ENCODE peak calls at places on chromosomes 4 and X, in four cellular contexts. K is SK-N-SH, Y is upper lobe of left lung, P is HepG2. N is an unnamed sample.

GRCh38 chr4:99816611-99817309 is at the start of gene DAPP1:
- DNase-seq in K (no peak), Y (peak; percentile 71), P (no peak), N (peak; percentile 81)

GRCh38 chr4:100280807-100281206 is 90.5 kb upstream of the DDIT4L start:
- DNase-seq in K (no peak), Y (no peak), P (no peak), N (no peak)

GRCh38 chrX:12975999-12976558 is 1.2 kb downstream of the TMSB4X start:
- DNase-seq in K (peak; percentile 67), Y (peak; percentile 60), P (no peak), N (no peak)

GRCh38 chrX:139194571-139195280 is 335.8 kb upstream of the F9 start:
- DNase-seq in K (no peak), Y (peak; percentile 55), P (no peak), N (peak; percentile 18)

GRCh38 chrX:86148024-86148511 is at the start of gene DACH2:
- DNase-seq in K (peak; percentile 78), Y (peak; percentile 69), P (peak; percentile 40), N (peak; percentile 66)

GRCh38 chrX:2424317-2424716 is 76.5 kb downstream of the DHRSX start:
- DNase-seq in K (no peak), Y (no peak), P (no peak), N (no peak)

GRCh38 chr4:83138979-83139378 is 24.4 kb upstream of the PLAC8 start:
- DNase-seq in K (no peak), Y (no peak), P (no peak), N (no peak)

GRCh38 chr4:150402968-150403367 is 179.0 kb upstream of the MAB21L2 start:
- DNase-seq in K (peak; percentile 60), Y (peak; percentile 39), P (no peak), N (peak; percentile 64)

GRCh38 chr4:78145622-78146021 is 88.5 kb downstream of the FRAS1 start:
- DNase-seq in K (no peak), Y (no peak), P (no peak), N (no peak)

GRCh38 chr4:38223306-38223705 is 263.1 kb downstream of the PTTG2 start:
- DNase-seq in K (no peak), Y (no peak), P (no peak), N (no peak)

GRCh38 chr4:7041246-7041645 is 1.9 kb upstream of the TADA2B start:
- DNase-seq in K (no peak), Y (no peak), P (no peak), N (no peak)

GRCh38 chr4:7041851-7042696 is 1.1 kb upstream of the TADA2B start:
- DNase-seq in K (peak; percentile 72), Y (peak; percentile 71), P (no peak), N (peak; percentile 58)

GRCh38 chr4:7043521-7044414 is 596 bp downstream of the TADA2B start:
- DNase-seq in K (no peak), Y (peak; percentile 47), P (no peak), N (peak; percentile 58)

GRCh38 chr4:7042697-7043464 is at the start of gene TADA2B:
- DNase-seq in K (peak; percentile 100), Y (peak; percentile 98), P (peak; percentile 93), N (peak; percentile 98)

DNA sequence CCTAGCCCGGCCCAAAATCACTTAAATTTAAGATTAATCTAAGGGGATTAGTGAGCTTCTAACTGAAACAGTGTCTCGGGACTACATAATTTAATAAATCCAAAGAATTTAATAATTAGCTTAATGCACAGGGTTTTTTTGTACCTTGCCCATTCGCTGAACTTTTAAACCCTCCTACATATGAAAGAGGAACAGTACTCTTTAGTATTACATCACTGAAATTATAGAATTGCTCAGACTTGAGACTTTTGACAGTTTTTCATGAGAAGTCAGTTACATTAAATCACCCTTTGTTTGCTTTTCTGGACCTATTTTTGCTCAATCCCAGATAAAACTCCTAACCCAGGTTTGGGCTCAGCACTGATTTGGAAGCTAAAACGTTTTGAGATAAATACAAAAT is 2.4 kb upstream of the TADA2B start:
- DNase-seq in K (no peak), Y (no peak), P (no peak), N (no peak)
- H3K27ac ChIP-seq in K (no peak overlapping the region), Y (no peak overlapping the region), P (no peak overlapping the region), N (no peak overlapping the region)

DNA sequence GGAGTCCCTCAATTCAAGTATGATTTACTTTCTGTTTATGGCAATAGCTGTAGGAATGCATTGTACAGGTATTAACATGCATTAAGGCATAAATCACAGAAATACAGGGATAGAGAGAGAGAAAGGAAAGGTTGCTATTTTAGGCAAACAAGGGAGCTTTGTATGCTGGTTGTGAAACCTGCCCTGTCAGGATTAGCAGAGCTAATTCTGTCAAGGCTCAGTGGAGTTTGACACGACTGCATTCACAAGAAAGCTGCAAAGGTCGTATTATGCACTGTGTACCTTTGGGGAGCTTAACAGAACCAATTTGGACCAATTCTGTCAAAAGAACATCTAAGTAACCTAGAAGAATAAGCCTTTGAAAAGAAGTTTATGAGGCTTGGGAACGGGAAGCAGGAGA is 239.3 kb downstream of the GRIA2 start:
- DNase-seq in K (no peak), Y (no peak), P (peak; percentile 56), N (no peak)
- TF ChIP-seq EP300 in K (no peak), Y (no peak), P (peak; percentile 73), N (no peak)

DNA sequence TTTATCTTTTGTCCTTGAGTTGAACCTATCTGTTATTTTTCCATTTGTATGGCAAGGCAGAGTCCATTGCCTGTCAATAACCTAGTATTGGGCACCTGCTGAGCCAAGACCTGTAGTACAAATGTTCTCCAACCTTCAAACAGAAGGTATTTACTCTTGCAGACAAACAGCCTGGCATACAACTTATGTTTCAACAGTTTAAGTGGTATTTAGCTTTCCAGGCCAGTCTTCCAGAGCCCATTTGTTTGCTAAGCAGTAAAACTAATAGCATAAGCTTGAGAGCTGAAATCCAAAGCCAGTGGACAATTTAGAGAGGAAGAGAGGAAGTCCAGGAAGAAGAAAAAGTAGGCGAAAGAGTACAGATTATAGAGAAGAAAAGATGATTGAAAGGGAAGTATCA is 979.3 kb downstream of the GLUD2 start:
- DNase-seq in K (no peak), Y (no peak), P (no peak), N (no peak)
- TF ChIP-seq POLR2AphosphoS5 in K (no peak), Y (no peak), P (no peak), N (no peak)

DNA sequence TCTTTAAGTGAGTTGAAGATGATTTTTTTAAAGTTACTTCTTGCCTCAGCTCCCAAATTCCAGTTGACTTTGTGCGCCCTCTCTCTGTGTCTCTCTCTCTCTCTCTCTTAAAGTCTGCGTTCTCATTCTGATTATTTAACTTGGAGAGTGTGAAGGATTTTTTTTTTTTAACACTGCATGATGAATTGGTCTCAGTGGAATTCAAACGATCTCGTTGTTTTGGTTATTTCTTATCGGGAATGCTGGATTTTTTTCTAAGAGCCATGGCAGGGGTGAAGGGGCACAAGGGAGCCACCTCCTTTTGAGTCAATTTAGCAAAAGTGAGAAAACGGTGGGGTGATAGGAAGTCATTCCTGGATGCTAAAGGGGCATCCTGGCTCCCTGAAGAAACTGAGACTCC is 176.1 kb downstream of the SHROOM3 start:
- DNase-seq in K (no peak), Y (no peak), P (no peak), N (no peak)
- H3K27ac ChIP-seq in K (no peak overlapping the region), Y (peak overlapping the region; percentile 57), P (no peak overlapping the region), N (peak overlapping the region; percentile 76)

GRCh38 chrX:132749406-132749805 is 209.0 kb downstream of the HS6ST2 start:
- DNase-seq in K (no peak), Y (no peak), P (no peak), N (no peak)
- TF ChIP-seq EP300 in K (no peak), Y (no peak), P (no peak), N (no peak)

GRCh38 chr4:56633486-56633885 is 47.6 kb downstream of the HOPX start:
- DNase-seq in K (no peak), Y (no peak), P (no peak), N (no peak)
- TF ChIP-seq POLR2AphosphoS5 in K (no peak), Y (no peak), P (no peak), N (no peak)

N was measured in transverse colon.